ENCODE peak calls at places on chromosomes 6 and 20, in ten cellular contexts. O is NCI-H748 treated with DMSO at 0.1 percent for 48 hours; Y is GM18507; C is lower lobe of right lung; Z is activated CD4-positive, CD25-positive, alpha-beta regulatory T cell treated with anti-CD3 and anti-CD28 coated beads, Interleukin-2, amount 50 U/mL, for 72 hours; W is activated T-helper 1 cell treated with anti-CD3 and anti-CD28 coated beads, Interleukin-12 subunit alpha, Interleukin-12 subunit beta, Interleukin-2, Interleukin-4 antibody, amounts not matched to agents 30 ng/mL and 10 ng/mL and 1 ng/mL, durations not matched to agents 14 hours and 24 hours and 36 hours; H is neural progenitor cell; G is upper lobe of left lung; R is GM12878; X is M059J. A is an unnamed sample.

GRCh38 chr6:143823463-143824006 is 19.6 kb upstream of the LTV1 start:
- DNase-seq in R (no peak), O (no peak), W (no peak), H (no peak), X (peak), Y (no peak), Z (no peak), G (no peak), C (no peak), A (no peak)

GRCh38 chr6:41887355-41887754 is 7.8 kb downstream of the USP49 start:
- DNase-seq in X (no peak), O (no peak), C (no peak), Y (no peak), H (peak), R (no peak), G (no peak), W (no peak), Z (no peak), A (no peak)

GRCh38 chr6:4946521-4946920 is 57.3 kb downstream of the RPP40 start:
- DNase-seq in X (no peak), O (no peak), Z (no peak), G (no peak), C (no peak), W (no peak), H (no peak), Y (no peak), R (no peak), A (no peak)

GRCh38 chr6:135146160-135146920 is 34.8 kb upstream of the MYB start:
- DNase-seq in H (peak), Y (no peak), Z (no peak), O (no peak), W (no peak), X (peak), C (no peak), G (no peak), R (no peak), A (no peak)

GRCh38 chr6:141996823-141997222 is 135.9 kb upstream of the GJE1 start:
- DNase-seq in Z (no peak), W (no peak), C (no peak), G (no peak), Y (no peak), O (no peak), H (no peak), X (no peak), R (no peak), A (no peak)

GRCh38 chr6:37583261-37583660 is 83.6 kb upstream of the CCDC167 start:
- DNase-seq in Y (no peak), Z (no peak), R (no peak), H (no peak), X (no peak), O (no peak), G (no peak), W (no peak), C (no peak), A (no peak)

GRCh38 chr6:142740449-142740848 is 204.5 kb downstream of the HIVEP2 start:
- DNase-seq in Y (no peak), X (peak), R (no peak), W (no peak), C (no peak), Z (no peak), G (no peak), H (no peak), O (no peak), A (no peak)

GRCh38 chr6:158284340-158285210 is 27.7 kb upstream of the TULP4 start:
- DNase-seq in C (no peak), Y (no peak), O (no peak), W (no peak), H (peak), Z (no peak), X (peak), R (no peak), G (peak), A (no peak)

GRCh38 chr6:53822355-53823115 is 27.7 kb downstream of the LRRC1 start:
- DNase-seq in C (no peak), O (no peak), Z (no peak), W (no peak), X (no peak), G (no peak), H (no peak), Y (no peak), R (no peak), A (no peak)

GRCh38 chr6:11718461-11718860 is 60.1 kb downstream of the ADTRP start:
- DNase-seq in C (no peak), H (no peak), G (no peak), W (no peak), Z (no peak), O (no peak), R (no peak), X (no peak), Y (no peak), A (no peak)

GRCh38 chr20:49865559-49865958 is 49.8 kb downstream of the SPATA2 start:
- DNase-seq in H (no peak), W (no peak), Y (no peak), G (no peak), O (no peak), X (no peak), C (no peak), R (no peak), Z (no peak), A (no peak)

GRCh38 chr6:31010393-31011060 is at the start of gene MUC22:
- DNase-seq in H (no peak), W (no peak), R (no peak), Z (no peak), C (no peak), G (no peak), X (peak), O (no peak), Y (no peak), A (no peak)

GRCh38 chr20:50367104-50367674 is 143.0 kb upstream of the PTPN1 start:
- DNase-seq in Y (no peak), R (no peak), G (no peak), O (no peak), Z (no peak), W (no peak), X (no peak), H (no peak), C (no peak), A (no peak)

GRCh38 chr6:152948150-152948768 is 34.6 kb downstream of the FBXO5 start:
- DNase-seq in X (peak), Y (peak), G (no peak), R (no peak), Z (no peak), C (no peak), W (no peak), H (peak), O (peak), A (peak)

GRCh38 chr6:81331526-81331925 is 421.0 kb downstream of the TENT5A start:
- DNase-seq in R (no peak), H (no peak), G (no peak), X (peak), O (no peak), Y (no peak), W (no peak), C (no peak), Z (no peak), A (no peak)

GRCh38 chr6:52498538-52499017 is 78.3 kb downstream of the TRAM2 start:
- DNase-seq in W (no peak), G (no peak), O (no peak), Z (no peak), C (no peak), Y (no peak), R (peak), H (no peak), X (no peak), A (no peak)

GRCh38 chr6:1079525-1079924 is 232.4 kb upstream of the FOXQ1 start:
- DNase-seq in H (no peak), X (peak), G (no peak), O (no peak), R (no peak), C (no peak), W (no peak), Z (no peak), Y (no peak), A (no peak)

GRCh38 chr6:56430629-56431600 is 183.5 kb upstream of the COL21A1 start:
- DNase-seq in Y (no peak), C (no peak), W (no peak), H (no peak), G (no peak), Z (no peak), R (no peak), X (no peak), O (no peak), A (no peak)

GRCh38 chr6:74554041-74554440 is 651.8 kb downstream of the COL12A1 start:
- DNase-seq in W (no peak), X (no peak), G (no peak), Z (no peak), H (no peak), R (no peak), C (no peak), Y (no peak), O (no peak), A (no peak)

GRCh38 chr6:17354700-17355403 is 38.5 kb upstream of the CAP2 start:
- DNase-seq in O (no peak), C (no peak), H (no peak), W (no peak), Z (no peak), Y (no peak), R (peak), G (no peak), X (peak), A (peak)

GRCh38 chr6:15716889-15717288 is 54.1 kb upstream of the DTNBP1 start:
- DNase-seq in W (no peak), C (no peak), H (no peak), R (no peak), O (no peak), Y (no peak), X (no peak), Z (no peak), G (no peak), A (no peak)

GRCh38 chr6:88574666-88575065 is 388.8 kb downstream of the RNGTT start:
- DNase-seq in O (no peak), R (no peak), X (no peak), H (peak), G (no peak), C (no peak), W (no peak), Y (no peak), Z (no peak), A (no peak)

GRCh38 chr6:169700296-169700695 is 1.5 kb downstream of the WDR27 start:
- DNase-seq in G (no peak), W (no peak), O (no peak), R (no peak), Y (no peak), C (no peak), Z (no peak), X (peak), H (no peak), A (peak)

GRCh38 chr20:11917663-11918062 is at the start of gene BTBD3:
- DNase-seq in H (peak), C (peak), Y (no peak), Z (no peak), G (peak), W (no peak), X (no peak), R (no peak), O (peak), A (peak)

GRCh38 chr6:116287668-116288282 is 8.0 kb upstream of the TSPYL1 start:
- DNase-seq in R (no peak), O (peak), W (no peak), C (no peak), G (no peak), H (peak), Y (no peak), X (peak), Z (no peak), A (peak)

GRCh38 chr6:142878407-142878806 is 66.6 kb downstream of the HIVEP2 start:
- DNase-seq in W (no peak), X (no peak), R (no peak), Z (no peak), O (no peak), H (no peak), C (no peak), G (no peak), Y (no peak), A (no peak)

GRCh38 chr20:60050193-60050960 is 92.2 kb downstream of the CDH26 start:
- DNase-seq in Z (no peak), C (no peak), W (no peak), G (peak), H (no peak), R (no peak), Y (no peak), O (peak), X (no peak), A (peak)

GRCh38 chr6:75524322-75524972 is 30.8 kb upstream of the FILIP1 start:
- DNase-seq in X (peak), G (peak), H (peak), O (no peak), W (no peak), Y (no peak), R (no peak), C (no peak), Z (no peak), A (peak)